ENCODE peak calls at places on chromosomes 12 and 14, in ten cellular contexts. D is left cardiac atrium; T is stimulated activated CD8-positive, alpha-beta memory T cell treated with anti-CD3 and anti-CD28 coated beads, Interleukin-12 subunit alpha, Interleukin-12 subunit beta, amount 100 ng/mL, for 1 hour; O is heart right ventricle; Z is neural crest cell; Y is GM12864; M is activated CD4-positive, alpha-beta T cell treated with anti-CD3 and anti-CD28 coated beads for 4 hours; L is HTR-8/SVneo; J is NCI-H345; E is germinal center. P is an unnamed sample.

GRCh38 chr14:72558721-72559120 is 335.2 kb downstream of the DPF3 start:
- DNase-seq in Y (no peak), M (no peak), L (no peak), E (no peak), Z (no peak), D (no peak), J (no peak), O (no peak), T (no peak), P (no peak)

GRCh38 chr14:104547310-104547997 is 32.1 kb upstream of the C14orf180 start:
- DNase-seq in T (no peak), Z (no peak), L (no peak), M (no peak), E (no peak), Y (no peak), O (no peak), J (no peak), D (no peak), P (no peak)

GRCh38 chr12:122326597-122326996 is 60.3 kb upstream of the VPS33A start:
- DNase-seq in M (no peak), T (no peak), Z (no peak), D (no peak), Y (no peak), O (no peak), J (no peak), E (no peak), L (no peak), P (no peak)

GRCh38 chr12:3632256-3633240 is 120.4 kb downstream of the CRACR2A start:
- DNase-seq in D (no peak), Z (no peak), O (no peak), M (no peak), T (no peak), L (no peak), J (no peak), E (no peak), Y (no peak), P (no peak)

GRCh38 chr14:104563742-104564615 is 15.6 kb upstream of the C14orf180 start:
- DNase-seq in O (peak; percentile 77), Y (no peak), J (peak; percentile 55), D (peak; percentile 81), T (peak; percentile 39), L (peak; percentile 85), E (peak; percentile 73), M (peak; percentile 58), Z (peak; percentile 85), P (peak; percentile 85)

GRCh38 chr12:62533755-62534107 is 67.1 kb downstream of the MON2 start:
- DNase-seq in M (no peak), Z (no peak), D (no peak), T (no peak), J (no peak), Y (no peak), E (no peak), L (no peak), O (no peak), P (no peak)

GRCh38 chr12:88400302-88400701 is 180.0 kb downstream of the KITLG start:
- DNase-seq in J (no peak), Y (no peak), E (no peak), Z (no peak), L (no peak), D (no peak), O (no peak), M (no peak), T (no peak), P (no peak)

GRCh38 chr12:92458996-92459395 is 243.8 kb upstream of the PLEKHG7 start:
- DNase-seq in T (no peak), O (no peak), J (no peak), L (no peak), E (no peak), Y (no peak), D (no peak), Z (no peak), M (no peak), P (no peak)

GRCh38 chr14:91123201-91123600 is 9.3 kb downstream of the DGLUCY start:
- DNase-seq in L (no peak), E (no peak), D (no peak), J (no peak), O (no peak), M (no peak), Z (no peak), T (no peak), Y (no peak), P (no peak)

GRCh38 chr14:104889374-104889755 is 24.3 kb downstream of the CEP170B start:
- DNase-seq in M (no peak), D (peak; percentile 20), E (no peak), L (no peak), O (no peak), J (no peak), Y (no peak), Z (no peak), T (no peak), P (no peak)

GRCh38 chr12:121712462-121713256 is at the start of gene TMEM120B:
- DNase-seq in T (peak; percentile 73), E (peak; percentile 92), O (peak; percentile 89), M (peak; percentile 85), D (peak; percentile 89), Z (peak; percentile 72), Y (no peak), L (peak; percentile 83), J (peak; percentile 84), P (peak; percentile 78)

GRCh38 chr14:76371066-76371465 is 4.9 kb upstream of the ESRRB start:
- DNase-seq in E (no peak), L (no peak), O (no peak), J (no peak), T (no peak), D (no peak), M (no peak), Y (no peak), Z (no peak), P (no peak)

GRCh38 chr12:10214877-10215267 is 2.2 kb downstream of the GABARAPL1 start:
- DNase-seq in Z (no peak), J (no peak), M (no peak), L (no peak), T (no peak), Y (no peak), E (no peak), D (no peak), O (no peak), P (peak; percentile 7)

P was measured in Caco-2.